ENCODE peak calls at places on chromosomes 3 and 15, in nine cellular contexts. One of them, this sample, is unnamed.

GRCh38 chr3:181623924-181624694 is 87.6 kb upstream of the SOX2 start:
- DNase-seq in aorta: no peak
- DNase-seq in psoas muscle: no peak
- DNase-seq in IMR-90: no peak
- DNase-seq in uterus: no peak
- DNase-seq in mesendoderm: no peak
- DNase-seq in kidney epithelial cell: peak; percentile 56
- DNase-seq in left ventricle myocardium inferior: no peak
- DNase-seq in GM23248: peak; percentile 20
- DNase-seq in this sample: no peak

GRCh38 chr3:13541691-13542090 is 7.2 kb upstream of the FBLN2 start:
- DNase-seq in mesendoderm: no peak
- DNase-seq in GM23248: no peak
- DNase-seq in aorta: no peak
- DNase-seq in kidney epithelial cell: no peak
- DNase-seq in IMR-90: no peak
- DNase-seq in left ventricle myocardium inferior: no peak
- DNase-seq in uterus: peak; percentile 7
- DNase-seq in psoas muscle: no peak
- DNase-seq in this sample: no peak

GRCh38 chr3:46065294-46065705 is 38.0 kb upstream of the XCR1 start:
- DNase-seq in psoas muscle: peak; percentile 71
- DNase-seq in mesendoderm: no peak
- DNase-seq in uterus: no peak
- DNase-seq in IMR-90: peak; percentile 8
- DNase-seq in kidney epithelial cell: peak; percentile 9
- DNase-seq in GM23248: no peak
- DNase-seq in left ventricle myocardium inferior: peak; percentile 25
- DNase-seq in aorta: peak; percentile 58
- DNase-seq in this sample: peak; percentile 50

GRCh38 chr3:19960670-19961069 is 13.8 kb downstream of the RAB5A start:
- DNase-seq in uterus: no peak
- DNase-seq in left ventricle myocardium inferior: no peak
- DNase-seq in psoas muscle: no peak
- DNase-seq in aorta: no peak
- DNase-seq in IMR-90: no peak
- DNase-seq in GM23248: no peak
- DNase-seq in kidney epithelial cell: no peak
- DNase-seq in mesendoderm: no peak
- DNase-seq in this sample: no peak

GRCh38 chr3:17741621-17742091 is 775 bp downstream of the TBC1D5 start:
- DNase-seq in uterus: no peak
- DNase-seq in IMR-90: no peak
- DNase-seq in left ventricle myocardium inferior: no peak
- DNase-seq in mesendoderm: peak; percentile 97
- DNase-seq in GM23248: no peak
- DNase-seq in psoas muscle: no peak
- DNase-seq in aorta: no peak
- DNase-seq in kidney epithelial cell: no peak
- DNase-seq in this sample: no peak

GRCh38 chr3:59512066-59512465 is 462.2 kb upstream of the CFAP20DC start:
- DNase-seq in kidney epithelial cell: no peak
- DNase-seq in aorta: no peak
- DNase-seq in uterus: no peak
- DNase-seq in GM23248: no peak
- DNase-seq in IMR-90: no peak
- DNase-seq in psoas muscle: no peak
- DNase-seq in left ventricle myocardium inferior: no peak
- DNase-seq in mesendoderm: no peak
- DNase-seq in this sample: no peak

GRCh38 chr3:52290596-52291507 is 3.2 kb downstream of the GLYCTK start:
- DNase-seq in kidney epithelial cell: no peak
- DNase-seq in GM23248: no peak
- DNase-seq in aorta: peak; percentile 61
- DNase-seq in psoas muscle: no peak
- DNase-seq in left ventricle myocardium inferior: no peak
- DNase-seq in IMR-90: no peak
- DNase-seq in uterus: no peak
- DNase-seq in mesendoderm: no peak
- DNase-seq in this sample: no peak

GRCh38 chr3:161415506-161416231 is 44.4 kb upstream of the SPTSSB start:
- DNase-seq in psoas muscle: no peak
- DNase-seq in IMR-90: peak; percentile 85
- DNase-seq in left ventricle myocardium inferior: no peak
- DNase-seq in kidney epithelial cell: peak; percentile 53
- DNase-seq in uterus: no peak
- DNase-seq in aorta: no peak
- DNase-seq in GM23248: peak; percentile 86
- DNase-seq in mesendoderm: peak; percentile 58
- DNase-seq in this sample: no peak

GRCh38 chr3:148036331-148036881 is 627.2 kb downstream of the ZIC1 start:
- DNase-seq in mesendoderm: peak; percentile 11
- DNase-seq in GM23248: no peak
- DNase-seq in kidney epithelial cell: peak; percentile 34
- DNase-seq in uterus: no peak
- DNase-seq in psoas muscle: no peak
- DNase-seq in left ventricle myocardium inferior: no peak
- DNase-seq in IMR-90: peak; percentile 36
- DNase-seq in aorta: no peak
- DNase-seq in this sample: no peak

GRCh38 chr3:50594253-50594785 is 17.3 kb downstream of the CISH start:
- DNase-seq in kidney epithelial cell: no peak
- DNase-seq in left ventricle myocardium inferior: no peak
- DNase-seq in GM23248: no peak
- DNase-seq in psoas muscle: peak; percentile 55
- DNase-seq in IMR-90: no peak
- DNase-seq in mesendoderm: no peak
- DNase-seq in uterus: no peak
- DNase-seq in aorta: no peak
- DNase-seq in this sample: no peak

GRCh38 chr3:135887220-135887619 is 78.3 kb upstream of the PPP2R3A start:
- DNase-seq in GM23248: peak; percentile 87
- DNase-seq in psoas muscle: no peak
- DNase-seq in kidney epithelial cell: peak; percentile 84
- DNase-seq in aorta: no peak
- DNase-seq in IMR-90: peak; percentile 87
- DNase-seq in uterus: no peak
- DNase-seq in mesendoderm: no peak
- DNase-seq in left ventricle myocardium inferior: no peak
- DNase-seq in this sample: no peak

GRCh38 chr3:138186803-138187295 is 252 bp upstream of the ARMC8 start:
- DNase-seq in psoas muscle: peak; percentile 96
- DNase-seq in kidney epithelial cell: peak; percentile 39
- DNase-seq in IMR-90: peak; percentile 83
- DNase-seq in uterus: peak; percentile 90
- DNase-seq in GM23248: peak; percentile 94
- DNase-seq in left ventricle myocardium inferior: peak; percentile 93
- DNase-seq in mesendoderm: no peak
- DNase-seq in aorta: peak; percentile 95
- DNase-seq in this sample: peak; percentile 93

GRCh38 chr3:122559906-122560305 is 4.2 kb downstream of the PARP9 start:
- DNase-seq in kidney epithelial cell: no peak
- DNase-seq in GM23248: no peak
- DNase-seq in psoas muscle: no peak
- DNase-seq in mesendoderm: peak; percentile 61
- DNase-seq in IMR-90: no peak
- DNase-seq in uterus: no peak
- DNase-seq in aorta: no peak
- DNase-seq in left ventricle myocardium inferior: no peak
- DNase-seq in this sample: no peak

GRCh38 chr3:171753665-171754408 is 56.4 kb downstream of the PLD1 start:
- DNase-seq in kidney epithelial cell: peak; percentile 37
- DNase-seq in left ventricle myocardium inferior: no peak
- DNase-seq in aorta: no peak
- DNase-seq in psoas muscle: no peak
- DNase-seq in mesendoderm: no peak
- DNase-seq in IMR-90: peak; percentile 86
- DNase-seq in GM23248: peak; percentile 87
- DNase-seq in uterus: no peak
- DNase-seq in this sample: no peak

GRCh38 chr15:70054366-70054765 is 43.4 kb downstream of the TLE3 start:
- DNase-seq in aorta: peak; percentile 70
- DNase-seq in psoas muscle: no peak
- DNase-seq in GM23248: no peak
- DNase-seq in uterus: peak; percentile 11
- DNase-seq in IMR-90: no peak
- DNase-seq in mesendoderm: no peak
- DNase-seq in left ventricle myocardium inferior: no peak
- DNase-seq in kidney epithelial cell: no peak
- DNase-seq in this sample: no peak

GRCh38 chr15:70053703-70054229 is 44.0 kb downstream of the TLE3 start:
- DNase-seq in left ventricle myocardium inferior: no peak
- DNase-seq in psoas muscle: no peak
- DNase-seq in aorta: peak; percentile 53
- DNase-seq in GM23248: no peak
- DNase-seq in uterus: peak; percentile 5
- DNase-seq in kidney epithelial cell: no peak
- DNase-seq in IMR-90: no peak
- DNase-seq in mesendoderm: no peak
- DNase-seq in this sample: no peak

GRCh38 chr15:70056091-70056680 is 41.5 kb downstream of the TLE3 start:
- DNase-seq in uterus: peak; percentile 7
- DNase-seq in left ventricle myocardium inferior: no peak
- DNase-seq in kidney epithelial cell: no peak
- DNase-seq in psoas muscle: no peak
- DNase-seq in IMR-90: no peak
- DNase-seq in mesendoderm: no peak
- DNase-seq in aorta: peak; percentile 40
- DNase-seq in GM23248: no peak
- DNase-seq in this sample: no peak

GRCh38 chr15:70055601-70056051 is 42.1 kb downstream of the TLE3 start:
- DNase-seq in uterus: peak; percentile 9
- DNase-seq in psoas muscle: no peak
- DNase-seq in kidney epithelial cell: no peak
- DNase-seq in GM23248: no peak
- DNase-seq in aorta: peak; percentile 55
- DNase-seq in left ventricle myocardium inferior: no peak
- DNase-seq in mesendoderm: peak; percentile 69
- DNase-seq in IMR-90: no peak
- DNase-seq in this sample: no peak

DNA sequence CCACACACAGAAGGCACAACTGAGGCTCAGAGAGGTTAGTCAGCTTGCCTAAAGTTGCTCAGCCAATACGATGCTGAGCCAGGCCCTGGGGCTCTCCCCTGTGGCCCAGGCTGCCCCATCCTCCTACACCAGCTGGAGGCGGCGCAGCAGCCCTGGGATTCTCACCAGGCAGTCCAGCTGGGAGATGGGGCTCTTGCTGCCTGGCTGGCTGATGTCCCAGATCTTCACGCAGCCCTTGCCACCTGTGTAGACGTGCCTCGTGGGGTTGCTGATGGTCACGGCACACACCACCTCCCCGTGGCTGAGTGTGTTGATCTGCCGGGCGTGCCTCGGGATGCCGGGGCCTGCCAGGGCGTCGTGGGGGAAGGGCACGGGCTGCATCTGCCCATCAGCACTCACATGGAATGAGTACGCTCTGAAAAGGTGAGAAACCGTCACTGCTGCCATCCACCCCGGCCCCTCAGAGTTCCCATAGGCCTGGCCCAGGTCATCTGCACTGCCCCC is 42.8 kb downstream of the TLE3 start:
- DNase-seq in uterus: peak; percentile 11
- DNase-seq in IMR-90: no peak
- DNase-seq in GM23248: no peak
- DNase-seq in kidney epithelial cell: no peak
- DNase-seq in mesendoderm: no peak
- DNase-seq in psoas muscle: no peak
- DNase-seq in left ventricle myocardium inferior: no peak
- DNase-seq in aorta: peak; percentile 54
- DNase-seq in this sample: no peak
- H3K36me3 ChIP-seq in uterus: no peaks in the 10 kb centered on the region
- H3K36me3 ChIP-seq in IMR-90: peaks cover 91% of the 10 kb centered on the region
- H3K36me3 ChIP-seq in GM23248: peaks cover 13% of the 10 kb centered on the region
- H3K36me3 ChIP-seq in kidney epithelial cell: peaks cover 12% of the 10 kb centered on the region
- H3K36me3 ChIP-seq in mesendoderm: peaks cover 51% of the 10 kb centered on the region
- H3K36me3 ChIP-seq in psoas muscle: peaks cover 98% of the 10 kb centered on the region
- H3K36me3 ChIP-seq in left ventricle myocardium inferior: peaks cover 100% of the 10 kb centered on the region
- H3K36me3 ChIP-seq in aorta: peaks cover 19% of the 10 kb centered on the region
- H3K36me3 ChIP-seq in this sample: peaks cover 73% of the 10 kb centered on the region

DNA sequence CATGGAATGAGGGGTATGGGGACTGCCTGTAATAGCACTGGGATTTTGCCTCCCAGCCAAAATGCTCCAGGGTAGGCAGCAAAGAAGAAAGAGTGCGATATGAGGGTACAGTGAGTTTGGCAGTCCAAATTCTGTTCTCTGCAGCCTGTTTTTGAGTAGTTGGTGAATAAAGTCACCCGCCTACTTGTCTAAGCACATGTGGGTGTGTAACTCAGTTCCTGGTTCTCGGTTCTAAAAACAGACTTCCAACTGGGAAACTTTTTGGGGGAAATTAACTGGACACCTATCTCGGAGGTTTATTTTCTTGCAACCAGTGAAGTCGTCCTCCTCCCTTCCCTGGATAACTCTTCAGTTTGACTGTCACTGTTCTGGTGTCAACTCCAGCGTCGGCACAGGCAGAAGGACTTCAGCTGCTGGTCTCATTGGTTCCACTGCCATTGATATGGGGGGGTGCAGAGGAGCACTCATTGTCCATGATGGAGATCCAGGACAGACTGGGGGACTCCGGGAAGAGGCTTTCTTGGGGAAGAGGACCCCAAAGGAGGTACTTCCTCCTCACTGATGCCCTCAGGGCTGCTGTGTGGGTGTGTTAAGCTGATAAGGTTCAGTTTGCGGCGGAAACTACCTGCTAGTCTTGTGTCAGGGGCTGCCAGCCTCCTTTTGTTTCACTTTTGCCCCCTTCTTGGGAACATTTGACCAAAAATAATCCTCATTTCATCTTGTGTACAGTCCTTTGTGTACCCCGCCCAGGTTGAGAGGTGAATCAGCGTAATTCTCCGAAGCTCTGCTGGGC is 13.2 kb downstream of the GHRL start:
- DNase-seq in left ventricle myocardium inferior: no peak
- DNase-seq in GM23248: no peak
- DNase-seq in uterus: no peak
- DNase-seq in IMR-90: no peak
- DNase-seq in psoas muscle: no peak
- DNase-seq in kidney epithelial cell: no peak
- DNase-seq in aorta: no peak
- DNase-seq in mesendoderm: no peak
- DNase-seq in this sample: no peak
- H3K36me3 ChIP-seq in left ventricle myocardium inferior: peaks cover 67% of the 10 kb centered on the region
- H3K36me3 ChIP-seq in GM23248: peaks cover 14% of the 10 kb centered on the region
- H3K36me3 ChIP-seq in uterus: no peaks in the 10 kb centered on the region
- H3K36me3 ChIP-seq in IMR-90: peaks cover 42% of the 10 kb centered on the region
- H3K36me3 ChIP-seq in psoas muscle: peaks cover 80% of the 10 kb centered on the region
- H3K36me3 ChIP-seq in kidney epithelial cell: no peaks in the 10 kb centered on the region
- H3K36me3 ChIP-seq in aorta: peaks cover 9% of the 10 kb centered on the region
- H3K36me3 ChIP-seq in mesendoderm: no peaks in the 10 kb centered on the region
- H3K36me3 ChIP-seq in this sample: peaks cover 30% of the 10 kb centered on the region

GRCh38 chr3:141905129-141905528 is 28.7 kb downstream of the ATP1B3 start:
- DNase-seq in left ventricle myocardium inferior: no peak
- DNase-seq in kidney epithelial cell: no peak
- DNase-seq in GM23248: peak; percentile 52
- DNase-seq in IMR-90: peak; percentile 19
- DNase-seq in mesendoderm: no peak
- DNase-seq in psoas muscle: no peak
- DNase-seq in uterus: no peak
- DNase-seq in aorta: no peak
- DNase-seq in this sample: no peak
- H3K36me3 ChIP-seq in left ventricle myocardium inferior: peaks cover 49% of the 10 kb centered on the region
- H3K36me3 ChIP-seq in kidney epithelial cell: peaks cover 2% of the 10 kb centered on the region
- H3K36me3 ChIP-seq in GM23248: peaks cover 24% of the 10 kb centered on the region
- H3K36me3 ChIP-seq in IMR-90: peaks cover 19% of the 10 kb centered on the region
- H3K36me3 ChIP-seq in mesendoderm: peaks cover 6% of the 10 kb centered on the region
- H3K36me3 ChIP-seq in psoas muscle: peaks cover 61% of the 10 kb centered on the region
- H3K36me3 ChIP-seq in uterus: no peaks in the 10 kb centered on the region
- H3K36me3 ChIP-seq in aorta: peaks cover 2% of the 10 kb centered on the region
- H3K36me3 ChIP-seq in this sample: peaks cover 5% of the 10 kb centered on the region

GRCh38 chr3:183966361-183966791 is 51.3 kb downstream of the ABCC5 start:
- DNase-seq in aorta: no peak
- DNase-seq in mesendoderm: no peak
- DNase-seq in left ventricle myocardium inferior: no peak
- DNase-seq in psoas muscle: no peak
- DNase-seq in IMR-90: no peak
- DNase-seq in kidney epithelial cell: no peak
- DNase-seq in GM23248: no peak
- DNase-seq in uterus: no peak
- DNase-seq in this sample: no peak
- H3K36me3 ChIP-seq in aorta: peaks cover 5% of the 10 kb centered on the region
- H3K36me3 ChIP-seq in mesendoderm: peaks cover 7% of the 10 kb centered on the region
- H3K36me3 ChIP-seq in left ventricle myocardium inferior: peaks cover 99% of the 10 kb centered on the region
- H3K36me3 ChIP-seq in psoas muscle: peaks cover 100% of the 10 kb centered on the region
- H3K36me3 ChIP-seq in IMR-90: peaks cover 48% of the 10 kb centered on the region
- H3K36me3 ChIP-seq in kidney epithelial cell: peaks cover under 1% of the 10 kb centered on the region
- H3K36me3 ChIP-seq in GM23248: peaks cover 11% of the 10 kb centered on the region
- H3K36me3 ChIP-seq in uterus: no peaks in the 10 kb centered on the region
- H3K36me3 ChIP-seq in this sample: no peaks in the 10 kb centered on the region

This sample was measured in GM06990.